ENCODE peak calls at places on chromosome 2, in nine cellular contexts. One of them, this sample, is unnamed.

GRCh38 chr2:36526216-36526615 is 71.8 kb downstream of the FEZ2 start:
- DNase-seq in kidney epithelial cell: no peak
- DNase-seq in adrenal gland: no peak
- DNase-seq in CD4-positive, alpha-beta T cell: no peak
- DNase-seq in B cell: no peak
- DNase-seq in MM.1S: no peak
- DNase-seq in transverse colon: no peak
- DNase-seq in fibroblast of lung: peak
- DNase-seq in MCF 10A: no peak
- DNase-seq in this sample: no peak

GRCh38 chr2:171176516-171176915 is 15.8 kb upstream of the TLK1 start:
- DNase-seq in kidney epithelial cell: no peak
- DNase-seq in transverse colon: no peak
- DNase-seq in MCF 10A: no peak
- DNase-seq in CD4-positive, alpha-beta T cell: no peak
- DNase-seq in adrenal gland: no peak
- DNase-seq in B cell: no peak
- DNase-seq in fibroblast of lung: no peak
- DNase-seq in MM.1S: no peak
- DNase-seq in this sample: no peak

GRCh38 chr2:224444011-224444410 is 42.1 kb upstream of the FAM124B start:
- DNase-seq in MM.1S: no peak
- DNase-seq in transverse colon: no peak
- DNase-seq in adrenal gland: no peak
- DNase-seq in fibroblast of lung: no peak
- DNase-seq in MCF 10A: no peak
- DNase-seq in kidney epithelial cell: no peak
- DNase-seq in B cell: no peak
- DNase-seq in CD4-positive, alpha-beta T cell: no peak
- DNase-seq in this sample: no peak

GRCh38 chr2:126912201-126912600 is 13.5 kb downstream of the TEX51 start:
- DNase-seq in MM.1S: no peak
- DNase-seq in MCF 10A: no peak
- DNase-seq in B cell: no peak
- DNase-seq in fibroblast of lung: no peak
- DNase-seq in kidney epithelial cell: no peak
- DNase-seq in transverse colon: no peak
- DNase-seq in CD4-positive, alpha-beta T cell: no peak
- DNase-seq in adrenal gland: no peak
- DNase-seq in this sample: no peak

GRCh38 chr2:232522014-232522854 is 2.0 kb downstream of the PRSS56 start:
- DNase-seq in transverse colon: peak
- DNase-seq in B cell: no peak
- DNase-seq in fibroblast of lung: no peak
- DNase-seq in MCF 10A: peak
- DNase-seq in MM.1S: peak
- DNase-seq in CD4-positive, alpha-beta T cell: peak
- DNase-seq in adrenal gland: peak
- DNase-seq in kidney epithelial cell: no peak
- DNase-seq in this sample: no peak

GRCh38 chr2:5544205-5544786 is 147.9 kb upstream of the SOX11 start:
- DNase-seq in MCF 10A: no peak
- DNase-seq in adrenal gland: no peak
- DNase-seq in fibroblast of lung: no peak
- DNase-seq in MM.1S: no peak
- DNase-seq in CD4-positive, alpha-beta T cell: no peak
- DNase-seq in kidney epithelial cell: no peak
- DNase-seq in transverse colon: no peak
- DNase-seq in B cell: no peak
- DNase-seq in this sample: no peak

GRCh38 chr2:15963977-15964670 is 23.8 kb downstream of the MYCN start:
- DNase-seq in adrenal gland: no peak
- DNase-seq in MM.1S: no peak
- DNase-seq in fibroblast of lung: no peak
- DNase-seq in CD4-positive, alpha-beta T cell: no peak
- DNase-seq in transverse colon: no peak
- DNase-seq in kidney epithelial cell: no peak
- DNase-seq in B cell: no peak
- DNase-seq in MCF 10A: no peak
- DNase-seq in this sample: no peak

GRCh38 chr2:144217853-144218633 is 301.9 kb downstream of the ZEB2 start:
- DNase-seq in MM.1S: no peak
- DNase-seq in transverse colon: no peak
- DNase-seq in kidney epithelial cell: no peak
- DNase-seq in MCF 10A: no peak
- DNase-seq in fibroblast of lung: peak
- DNase-seq in adrenal gland: no peak
- DNase-seq in B cell: no peak
- DNase-seq in CD4-positive, alpha-beta T cell: no peak
- DNase-seq in this sample: no peak

GRCh38 chr2:74292752-74293151 is 50.5 kb downstream of the SLC4A5 start:
- DNase-seq in B cell: no peak
- DNase-seq in transverse colon: no peak
- DNase-seq in fibroblast of lung: no peak
- DNase-seq in CD4-positive, alpha-beta T cell: no peak
- DNase-seq in kidney epithelial cell: no peak
- DNase-seq in MCF 10A: no peak
- DNase-seq in MM.1S: no peak
- DNase-seq in adrenal gland: no peak
- DNase-seq in this sample: no peak

GRCh38 chr2:163736433-163737168 is 793 bp upstream of the FIGN start:
- DNase-seq in kidney epithelial cell: no peak
- DNase-seq in transverse colon: peak
- DNase-seq in MCF 10A: peak
- DNase-seq in adrenal gland: peak
- DNase-seq in MM.1S: peak
- DNase-seq in fibroblast of lung: peak
- DNase-seq in CD4-positive, alpha-beta T cell: no peak
- DNase-seq in B cell: no peak
- DNase-seq in this sample: peak

GRCh38 chr2:42446503-42447271 is 47.1 kb downstream of the KCNG3 start:
- DNase-seq in kidney epithelial cell: peak
- DNase-seq in transverse colon: peak
- DNase-seq in MM.1S: no peak
- DNase-seq in B cell: no peak
- DNase-seq in fibroblast of lung: peak
- DNase-seq in CD4-positive, alpha-beta T cell: no peak
- DNase-seq in adrenal gland: no peak
- DNase-seq in MCF 10A: no peak
- DNase-seq in this sample: no peak

GRCh38 chr2:60317831-60318230 is 235.6 kb downstream of the BCL11A start:
- DNase-seq in adrenal gland: no peak
- DNase-seq in MCF 10A: no peak
- DNase-seq in MM.1S: peak
- DNase-seq in CD4-positive, alpha-beta T cell: no peak
- DNase-seq in transverse colon: no peak
- DNase-seq in B cell: peak
- DNase-seq in fibroblast of lung: no peak
- DNase-seq in kidney epithelial cell: no peak
- DNase-seq in this sample: no peak

GRCh38 chr2:203960791-203961190 is 24.2 kb downstream of the ICOS start:
- DNase-seq in CD4-positive, alpha-beta T cell: no peak
- DNase-seq in B cell: no peak
- DNase-seq in kidney epithelial cell: no peak
- DNase-seq in adrenal gland: no peak
- DNase-seq in MCF 10A: no peak
- DNase-seq in transverse colon: no peak
- DNase-seq in MM.1S: no peak
- DNase-seq in fibroblast of lung: peak
- DNase-seq in this sample: no peak

GRCh38 chr2:11366326-11366741 is 21.9 kb upstream of the ROCK2 start:
- DNase-seq in kidney epithelial cell: no peak
- DNase-seq in adrenal gland: peak
- DNase-seq in MM.1S: no peak
- DNase-seq in transverse colon: no peak
- DNase-seq in MCF 10A: no peak
- DNase-seq in B cell: no peak
- DNase-seq in CD4-positive, alpha-beta T cell: no peak
- DNase-seq in fibroblast of lung: no peak
- DNase-seq in this sample: no peak

GRCh38 chr2:24756789-24757188 is 36.4 kb downstream of the PTRHD1 start:
- DNase-seq in B cell: no peak
- DNase-seq in MCF 10A: no peak
- DNase-seq in CD4-positive, alpha-beta T cell: no peak
- DNase-seq in adrenal gland: no peak
- DNase-seq in transverse colon: no peak
- DNase-seq in fibroblast of lung: no peak
- DNase-seq in MM.1S: no peak
- DNase-seq in kidney epithelial cell: no peak
- DNase-seq in this sample: no peak

GRCh38 chr2:111705711-111706323 is 178.2 kb downstream of the ANAPC1 start:
- DNase-seq in fibroblast of lung: peak
- DNase-seq in MM.1S: peak
- DNase-seq in transverse colon: peak
- DNase-seq in B cell: peak
- DNase-seq in adrenal gland: no peak
- DNase-seq in MCF 10A: peak
- DNase-seq in CD4-positive, alpha-beta T cell: peak
- DNase-seq in kidney epithelial cell: peak
- DNase-seq in this sample: peak

GRCh38 chr2:118431586-118431985 is 343.3 kb downstream of the INSIG2 start:
- DNase-seq in CD4-positive, alpha-beta T cell: no peak
- DNase-seq in transverse colon: no peak
- DNase-seq in MCF 10A: no peak
- DNase-seq in kidney epithelial cell: no peak
- DNase-seq in adrenal gland: no peak
- DNase-seq in fibroblast of lung: peak
- DNase-seq in MM.1S: no peak
- DNase-seq in B cell: no peak
- DNase-seq in this sample: no peak

GRCh38 chr2:239393401-239393940 is 7.3 kb downstream of the HDAC4 start:
- DNase-seq in fibroblast of lung: no peak
- DNase-seq in MM.1S: no peak
- DNase-seq in CD4-positive, alpha-beta T cell: no peak
- DNase-seq in kidney epithelial cell: no peak
- DNase-seq in transverse colon: peak
- DNase-seq in MCF 10A: peak
- DNase-seq in B cell: no peak
- DNase-seq in adrenal gland: peak
- DNase-seq in this sample: no peak
- TF ChIP-seq CTCF in fibroblast of lung: no peak
- TF ChIP-seq CTCF in MM.1S: no peak
- TF ChIP-seq CTCF in CD4-positive, alpha-beta T cell: no peak
- TF ChIP-seq CTCF in kidney epithelial cell: no peak
- TF ChIP-seq CTCF in transverse colon: no peak
- TF ChIP-seq CTCF in MCF 10A: no peak
- TF ChIP-seq CTCF in B cell: no peak
- TF ChIP-seq CTCF in adrenal gland: no peak
- TF ChIP-seq CTCF in this sample: no peak

DNA sequence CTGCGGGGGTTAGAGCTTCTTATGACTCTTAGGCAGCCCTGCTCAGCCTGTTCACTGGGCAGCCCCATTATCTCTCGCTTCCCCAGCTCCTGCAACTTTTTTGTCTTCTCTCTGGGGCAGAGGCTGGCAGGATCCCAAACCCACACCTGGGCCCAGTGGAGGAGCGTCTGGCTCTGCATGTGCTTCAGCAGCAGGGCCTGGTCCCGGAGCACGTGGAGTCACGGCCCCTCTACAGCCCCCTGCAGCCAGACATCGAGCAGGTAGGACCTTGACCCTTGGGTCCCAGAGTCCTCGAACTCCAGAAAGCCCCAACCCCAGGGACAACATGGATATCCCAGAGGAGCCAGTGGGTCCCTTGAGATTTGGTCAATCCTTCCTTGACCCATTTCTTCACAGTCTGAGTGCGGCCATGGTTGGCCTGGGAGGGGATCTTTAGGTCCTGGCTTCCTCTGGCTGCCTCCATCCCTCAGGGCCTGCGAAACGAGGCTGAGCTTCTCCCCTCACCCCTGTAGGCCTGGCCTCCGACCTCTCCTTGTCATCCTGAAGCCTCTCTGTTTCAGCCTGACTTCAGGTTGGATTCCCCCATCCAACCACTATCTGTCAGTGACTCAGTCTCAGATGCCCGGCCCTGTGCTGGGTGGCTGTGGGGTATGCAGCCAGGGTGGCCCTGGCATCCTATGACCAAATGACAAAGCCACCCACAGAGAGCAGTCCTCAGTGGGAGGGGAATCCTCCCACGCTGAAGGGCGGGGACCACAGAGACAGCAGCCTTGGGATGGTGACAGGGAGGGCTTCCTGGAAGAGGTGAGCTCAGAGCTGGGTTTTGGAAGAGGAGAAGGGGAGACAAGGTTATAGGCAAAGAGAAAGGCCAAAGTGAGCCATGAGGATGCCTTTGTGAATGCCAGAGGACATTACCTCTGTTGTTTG is 214.2 kb downstream of the DYSF start:
- DNase-seq in adrenal gland: no peak
- DNase-seq in kidney epithelial cell: no peak
- DNase-seq in CD4-positive, alpha-beta T cell: no peak
- DNase-seq in transverse colon: no peak
- DNase-seq in MCF 10A: no peak
- DNase-seq in MM.1S: no peak
- DNase-seq in B cell: no peak
- DNase-seq in fibroblast of lung: no peak
- DNase-seq in this sample: no peak
- TF ChIP-seq CTCF in adrenal gland: no peak
- TF ChIP-seq CTCF in kidney epithelial cell: no peak
- TF ChIP-seq CTCF in CD4-positive, alpha-beta T cell: no peak
- TF ChIP-seq CTCF in transverse colon: no peak
- TF ChIP-seq CTCF in MCF 10A: no peak
- TF ChIP-seq CTCF in MM.1S: no peak
- TF ChIP-seq CTCF in B cell: no peak
- TF ChIP-seq CTCF in fibroblast of lung: no peak
- TF ChIP-seq CTCF in this sample: no peak

DNA sequence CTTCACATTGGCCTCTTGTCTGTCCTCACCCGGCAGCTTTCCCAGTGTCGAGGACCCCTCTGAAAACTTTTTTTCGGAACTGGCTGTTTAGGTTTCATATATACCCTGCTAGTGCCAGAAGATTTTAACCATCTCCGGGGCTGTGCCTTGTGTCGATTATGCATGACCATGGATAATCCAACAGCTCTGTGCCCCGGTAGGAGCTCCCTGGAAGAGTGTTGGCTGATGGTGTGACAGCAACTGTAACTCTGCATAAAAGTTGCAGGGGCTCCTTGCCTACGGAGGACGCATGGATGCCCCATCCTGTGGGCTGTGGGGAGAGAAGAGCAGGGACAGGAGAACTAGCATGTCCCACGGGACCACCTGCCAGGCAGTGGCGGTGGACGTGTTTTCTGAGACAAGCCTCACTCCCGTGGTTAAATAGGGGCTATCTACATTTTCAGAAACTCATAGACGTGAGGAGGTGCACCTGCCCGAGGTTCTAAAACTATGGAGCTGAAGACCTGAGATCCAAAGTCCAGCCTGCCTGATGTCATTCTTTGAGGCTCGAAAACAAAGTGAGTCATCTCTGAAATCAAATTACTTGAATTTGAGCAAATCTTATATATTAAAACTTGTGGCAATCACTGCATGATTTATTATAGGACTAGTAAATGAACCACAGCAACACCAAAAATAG is 437.2 kb upstream of the HS6ST1 start:
- DNase-seq in transverse colon: no peak
- DNase-seq in MM.1S: no peak
- DNase-seq in CD4-positive, alpha-beta T cell: no peak
- DNase-seq in B cell: no peak
- DNase-seq in MCF 10A: no peak
- DNase-seq in kidney epithelial cell: no peak
- DNase-seq in adrenal gland: no peak
- DNase-seq in fibroblast of lung: no peak
- DNase-seq in this sample: no peak
- TF ChIP-seq CTCF in transverse colon: peak
- TF ChIP-seq CTCF in MM.1S: no peak
- TF ChIP-seq CTCF in CD4-positive, alpha-beta T cell: no peak
- TF ChIP-seq CTCF in B cell: peak
- TF ChIP-seq CTCF in MCF 10A: no peak
- TF ChIP-seq CTCF in kidney epithelial cell: no peak
- TF ChIP-seq CTCF in adrenal gland: no peak
- TF ChIP-seq CTCF in fibroblast of lung: no peak
- TF ChIP-seq CTCF in this sample: no peak

GRCh38 chr2:104733544-104733943 is 120.4 kb upstream of the POU3F3 start:
- DNase-seq in CD4-positive, alpha-beta T cell: no peak
- DNase-seq in adrenal gland: peak
- DNase-seq in fibroblast of lung: no peak
- DNase-seq in transverse colon: peak
- DNase-seq in MCF 10A: peak
- DNase-seq in MM.1S: no peak
- DNase-seq in B cell: no peak
- DNase-seq in kidney epithelial cell: no peak
- DNase-seq in this sample: no peak
- TF ChIP-seq CTCF in CD4-positive, alpha-beta T cell: no peak
- TF ChIP-seq CTCF in adrenal gland: peak
- TF ChIP-seq CTCF in fibroblast of lung: no peak
- TF ChIP-seq CTCF in transverse colon: no peak
- TF ChIP-seq CTCF in MCF 10A: peak
- TF ChIP-seq CTCF in MM.1S: peak
- TF ChIP-seq CTCF in B cell: peak
- TF ChIP-seq CTCF in kidney epithelial cell: peak
- TF ChIP-seq CTCF in this sample: no peak